ENCODE peak calls at places on chromosome 22, in six cellular contexts. U, X, W, Z, S and F are unnamed samples.
A peak's percentile ranks its signal among the peaks of the same experiment; 100 is the strongest.

GRCh38 chr22:23064381-23065068 is 5.8 kb upstream of the GNAZ start:
- DNase-seq in U (no peak), X (no peak), W (peak; percentile 75), Z (no peak), S (no peak), F (peak; percentile 65)

GRCh38 chr22:25210831-25211230 is 8.6 kb upstream of the CRYBB2 start:
- DNase-seq in U (no peak), X (no peak), W (no peak), Z (no peak), S (no peak), F (no peak)

GRCh38 chr22:16936625-16937024 is 71.4 kb downstream of the GAB4 start:
- DNase-seq in U (peak; percentile 13), X (no peak), W (no peak), Z (no peak), S (no peak), F (no peak)

GRCh38 chr22:20551805-20552449 is 44.5 kb downstream of the MED15 start:
- DNase-seq in U (peak; percentile 55), X (no peak), W (peak; percentile 72), Z (no peak), S (no peak), F (no peak)

GRCh38 chr22:43823353-43823908 is 11.3 kb upstream of the EFCAB6 start:
- DNase-seq in U (no peak), X (no peak), W (peak; percentile 50), Z (no peak), S (no peak), F (peak; percentile 88)

GRCh38 chr22:39098026-39098425 is 982 bp downstream of the APOBEC3H start:
- DNase-seq in U (no peak), X (no peak), W (no peak), Z (no peak), S (no peak), F (no peak)

GRCh38 chr22:45483319-45483718 is 19.4 kb upstream of the FBLN1 start:
- DNase-seq in U (no peak), X (no peak), W (peak; percentile 26), Z (no peak), S (no peak), F (no peak)

GRCh38 chr22:30521368-30522156 is 16.1 kb upstream of the SEC14L4 start:
- DNase-seq in U (no peak), X (no peak), W (no peak), Z (no peak), S (no peak), F (no peak)

GRCh38 chr22:31825513-31825912 is 71.7 kb downstream of the DEPDC5 start:
- DNase-seq in U (no peak), X (no peak), W (no peak), Z (peak; percentile 60), S (no peak), F (no peak)

GRCh38 chr22:43293661-43294392 is 49.3 kb downstream of the SCUBE1 start:
- DNase-seq in U (no peak), X (peak; percentile 79), W (peak; percentile 75), Z (peak; percentile 62), S (no peak), F (no peak)

GRCh38 chr22:19350947-19351346 is 59.4 kb upstream of the CLTCL1 start:
- DNase-seq in U (no peak), X (no peak), W (no peak), Z (no peak), S (no peak), F (no peak)

GRCh38 chr22:45226681-45227186 is 14.0 kb downstream of the KIAA0930 start:
- DNase-seq in U (peak; percentile 43), X (no peak), W (peak; percentile 98), Z (peak; percentile 13), S (no peak), F (no peak)

GRCh38 chr22:31944700-31945477 is 554 bp downstream of the YWHAH start:
- DNase-seq in U (no peak), X (peak; percentile 33), W (peak; percentile 86), Z (no peak), S (peak; percentile 35), F (peak; percentile 92)

GRCh38 chr22:20430641-20431519 is 6.7 kb downstream of the SCARF2 start:
- DNase-seq in U (no peak), X (no peak), W (peak; percentile 78), Z (no peak), S (peak; percentile 37), F (peak; percentile 85)

GRCh38 chr22:47630741-47631534 is 868.5 kb downstream of the TBC1D22A start:
- DNase-seq in U (no peak), X (no peak), W (no peak), Z (no peak), S (no peak), F (peak; percentile 35)

GRCh38 chr22:48874956-48875355 is 952.7 kb downstream of the BRD1 start:
- DNase-seq in U (no peak), X (no peak), W (no peak), Z (no peak), S (no peak), F (peak; percentile 67)

GRCh38 chr22:22928666-22929380 is 41.2 kb downstream of the IGLL5 start:
- DNase-seq in U (no peak), X (no peak), W (peak; percentile 93), Z (peak; percentile 15), S (peak; percentile 12), F (no peak)

GRCh38 chr22:36405671-36406070 is 17.9 kb upstream of the MYH9 start:
- DNase-seq in U (no peak), X (no peak), W (no peak), Z (no peak), S (peak; percentile 27), F (no peak)

GRCh38 chr22:25347752-25348102 is 128.3 kb downstream of the CRYBB2 start:
- DNase-seq in U (no peak), X (no peak), W (no peak), Z (no peak), S (no peak), F (no peak)

GRCh38 chr22:49368221-49368975 is 459.3 kb downstream of the BRD1 start:
- DNase-seq in U (no peak), X (no peak), W (peak; percentile 79), Z (no peak), S (no peak), F (peak; percentile 86)